ENCODE peak calls at places on chromosomes 6 and 20, in ten cellular contexts. W, H, Q, Y, K, T, A, U, X and L are unnamed samples.

GRCh38 chr20:24765316-24766142 is 183.5 kb upstream of the CST7 start:
- DNase-seq in Y (no peak), H (no peak), T (no peak), A (no peak), K (no peak), U (no peak), Q (no peak), W (peak), X (peak), L (no peak)

GRCh38 chr20:20462185-20462584 is 94.3 kb downstream of the INSM1 start:
- DNase-seq in Y (no peak), H (no peak), A (no peak), Q (no peak), U (no peak), W (no peak), T (no peak), K (no peak), X (no peak), L (no peak)

GRCh38 chr6:37630281-37630799 is 67.3 kb downstream of the MDGA1 start:
- DNase-seq in A (no peak), Y (peak), Q (no peak), X (peak), U (no peak), W (no peak), H (no peak), K (no peak), T (no peak), L (peak)

GRCh38 chr20:1265226-1265915 is 723 bp upstream of the SNPH start:
- DNase-seq in W (no peak), A (no peak), T (no peak), Y (no peak), K (no peak), Q (no peak), H (no peak), U (no peak), X (no peak), L (no peak)

GRCh38 chr20:14197097-14197496 is 140.3 kb downstream of the FLRT3 start:
- DNase-seq in X (no peak), T (no peak), Q (no peak), H (no peak), U (no peak), Y (no peak), W (no peak), K (no peak), A (no peak), L (no peak)

GRCh38 chr6:113414511-113414910 is 442.6 kb upstream of the MARCKS start:
- DNase-seq in W (no peak), X (peak), Y (peak), A (peak), U (no peak), T (no peak), K (no peak), Q (no peak), H (no peak), L (peak)

GRCh38 chr6:128511518-128511917 is 8.9 kb downstream of the PTPRK start:
- DNase-seq in A (no peak), X (peak), Y (no peak), Q (no peak), T (no peak), W (no peak), U (no peak), H (no peak), K (no peak), L (no peak)

GRCh38 chr20:19815553-19815991 is 57.5 kb downstream of the RIN2 start:
- DNase-seq in T (peak), Y (peak), W (no peak), H (no peak), U (peak), A (no peak), Q (no peak), K (no peak), X (peak), L (peak)

GRCh38 chr6:26268659-26269402 is 96.2 kb upstream of the BTN3A2 start:
- DNase-seq in Y (no peak), U (no peak), H (peak), A (no peak), X (no peak), W (no peak), Q (no peak), K (no peak), T (no peak), L (no peak)

GRCh38 chr20:21521596-21522478 is 8.0 kb upstream of the NKX2-2 start:
- DNase-seq in Y (no peak), H (peak), T (no peak), Q (no peak), A (no peak), W (no peak), K (no peak), X (no peak), U (no peak), L (no peak)

GRCh38 chr20:38291961-38292360 is 12.0 kb upstream of the BPI start:
- DNase-seq in U (no peak), H (no peak), X (no peak), W (no peak), Y (no peak), T (no peak), K (no peak), A (no peak), Q (no peak), L (no peak)

GRCh38 chr20:3753098-3753497 is 14.5 kb downstream of the ADISSP start:
- DNase-seq in Q (peak), A (peak), T (peak), H (peak), W (peak), U (no peak), X (peak), K (peak), Y (peak), L (peak)

GRCh38 chr6:37667050-37667814 is 30.5 kb downstream of the MDGA1 start:
- DNase-seq in Q (no peak), K (no peak), H (no peak), U (no peak), W (no peak), X (no peak), Y (peak), A (no peak), T (no peak), L (peak)

GRCh38 chr20:50572922-50573777 is 63.0 kb downstream of the PTPN1 start:
- DNase-seq in T (no peak), A (peak), H (peak), K (no peak), U (no peak), Q (no peak), W (no peak), X (no peak), Y (no peak), L (peak)

GRCh38 chr20:46151936-46152335 is 33.8 kb downstream of the CD40 start:
- DNase-seq in U (no peak), Q (peak), X (no peak), T (no peak), H (peak), W (no peak), Y (no peak), A (no peak), K (no peak), L (no peak)

GRCh38 chr20:43590036-43590391 is 723 bp upstream of the IFT52 start:
- DNase-seq in X (peak), H (peak), T (no peak), W (no peak), U (peak), A (peak), Y (no peak), K (no peak), Q (peak), L (no peak)

GRCh38 chr6:8059129-8059528 is 5.1 kb downstream of the BLOC1S5 start:
- DNase-seq in Q (no peak), A (no peak), K (no peak), X (no peak), Y (peak), T (no peak), H (no peak), W (no peak), U (no peak), L (no peak)

GRCh38 chr6:109447087-109447486 is 6.6 kb downstream of the SMPD2 start:
- DNase-seq in K (no peak), X (no peak), A (no peak), Y (no peak), H (peak), T (no peak), W (no peak), Q (no peak), U (no peak), L (no peak)

GRCh38 chr20:25247666-25248500 is at the start of gene PYGB:
- DNase-seq in T (peak), H (peak), X (peak), U (peak), K (peak), W (peak), Q (peak), Y (peak), A (peak), L (peak)